ENCODE peak calls at places on chromosome 7, in eight cellular contexts. T is MM.1S, P is right lobe of liver, D is H7, E is dorsolateral prefrontal cortex, B is IMR-90, X is SK-N-SH, I is suprapubic skin. N is an unnamed sample. For H3K27me3, the result is how much of the 10 kb centered on the place peaks cover.

GRCh38 chr7:157125376-157126223 is 13.1 kb upstream of the UBE3C start:
- DNase-seq in I (no peak), D (peak), T (no peak), X (no peak), B (no peak), P (no peak), E (no peak), N (no peak)

GRCh38 chr7:28956608-28957063 is 1.5 kb downstream of the TRIL start:
- DNase-seq in B (peak), D (peak), I (peak), E (peak), T (no peak), X (peak), P (peak), N (peak)

GRCh38 chr7:106108988-106109387 is 3.1 kb downstream of the SYPL1 start:
- DNase-seq in P (no peak), T (no peak), E (no peak), X (no peak), D (no peak), I (no peak), B (no peak), N (no peak)

GRCh38 chr7:26891400-26892355 is 27.3 kb upstream of the SKAP2 start:
- DNase-seq in B (peak), X (no peak), I (no peak), P (no peak), D (no peak), T (no peak), E (no peak), N (no peak)

GRCh38 chr7:6385110-6385792 is 62.5 kb downstream of the DAGLB start:
- DNase-seq in E (no peak), B (peak), I (no peak), D (no peak), P (no peak), X (no peak), T (no peak), N (no peak)

GRCh38 chr7:71868797-71869196 is 543.3 kb downstream of the CALN1 start:
- DNase-seq in B (no peak), T (no peak), P (no peak), D (no peak), X (no peak), E (no peak), I (no peak), N (no peak)

GRCh38 chr7:100166966-100167911 is 1.2 kb downstream of the GAL3ST4 start:
- DNase-seq in X (peak), P (no peak), E (no peak), T (no peak), B (no peak), I (peak), D (peak), N (no peak)

GRCh38 chr7:115516341-115516740 is 514.2 kb downstream of the TFEC start:
- DNase-seq in B (no peak), I (no peak), P (no peak), D (no peak), X (no peak), T (no peak), E (no peak), N (no peak)

GRCh38 chr7:1501487-1502270 is 2.5 kb downstream of the INTS1 start:
- DNase-seq in P (no peak), E (no peak), T (no peak), B (no peak), X (no peak), I (no peak), D (no peak), N (no peak)

GRCh38 chr7:44111759-44112158 is 7.6 kb downstream of the AEBP1 start:
- DNase-seq in X (peak), B (no peak), E (no peak), I (no peak), D (peak), T (no peak), P (no peak), N (no peak)

GRCh38 chr7:131513245-131514061 is 43.0 kb downstream of the PODXL start:
- DNase-seq in D (peak), P (peak), X (peak), T (peak), B (peak), I (peak), E (peak), N (peak)

GRCh38 chr7:391411-391951 is 101.5 kb downstream of the FOXL3 start:
- DNase-seq in I (peak), X (peak), T (no peak), E (peak), D (peak), P (peak), B (no peak), N (no peak)

GRCh38 chr7:114910787-114911186 is 11.1 kb upstream of the MDFIC start:
- DNase-seq in P (no peak), B (no peak), T (no peak), E (no peak), I (no peak), D (no peak), X (no peak), N (no peak)

GRCh38 chr7:149625339-149625946 is 127.8 kb upstream of the ZNF746 start:
- DNase-seq in P (peak), B (peak), E (peak), I (no peak), X (peak), T (peak), D (peak), N (peak)

GRCh38 chr7:105654994-105655900 is 74.0 kb upstream of the EFCAB10 start:
- DNase-seq in E (no peak), P (no peak), X (peak), T (peak), D (peak), I (no peak), B (peak), N (peak)

GRCh38 chr7:47537716-47538640 is 43.9 kb downstream of the TNS3 start:
- DNase-seq in P (no peak), D (peak), T (no peak), E (peak), B (no peak), I (no peak), X (no peak), N (no peak)

GRCh38 chr7:6106140-6106904 is 75.1 kb downstream of the ANKRD61 start:
- DNase-seq in B (peak), E (no peak), D (no peak), I (peak), X (no peak), P (no peak), T (peak), N (peak)

GRCh38 chr7:114033475-114033874 is 114.7 kb upstream of the PPP1R3A start:
- DNase-seq in E (no peak), B (no peak), I (no peak), X (no peak), D (no peak), P (no peak), T (no peak), N (no peak)

GRCh38 chr7:80481196-80481884 is 30.5 kb downstream of the GNAT3 start:
- DNase-seq in B (no peak), D (no peak), X (no peak), I (no peak), T (no peak), E (no peak), P (no peak), N (no peak)

GRCh38 chr7:50731703-50732582 is 50.8 kb downstream of the GRB10 start:
- DNase-seq in I (no peak), B (no peak), D (no peak), T (no peak), X (no peak), P (no peak), E (no peak), N (no peak)

DNA sequence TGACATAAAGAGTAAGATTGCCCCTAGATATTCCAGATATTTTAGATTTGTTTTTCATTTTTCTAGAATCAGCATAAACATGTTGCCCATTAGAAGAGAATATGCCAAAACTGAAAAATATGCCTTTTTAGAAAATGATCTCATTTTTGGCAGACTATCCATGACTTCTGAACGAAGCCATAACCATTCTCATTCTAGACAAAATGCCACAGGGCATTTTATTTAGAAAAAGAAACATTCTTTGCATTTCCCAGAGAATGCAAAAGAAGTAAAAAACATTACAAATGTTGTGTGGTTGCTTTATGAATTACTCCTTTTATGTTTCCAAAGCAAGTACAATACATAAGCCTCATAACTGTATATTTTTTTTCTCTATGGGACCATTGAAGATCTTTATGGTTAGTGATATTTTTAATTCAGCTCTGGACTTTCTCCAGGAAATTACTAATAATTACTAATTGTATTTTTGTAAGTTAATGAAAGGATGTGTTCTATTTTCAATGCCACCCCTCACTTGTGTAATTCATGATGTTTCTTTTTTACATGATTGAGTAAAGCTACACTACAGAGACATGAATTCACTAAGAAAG is 109.6 kb upstream of the SEM1 start:
- DNase-seq in E (no peak), B (no peak), D (no peak), T (no peak), P (no peak), I (no peak), X (no peak), N (no peak)
- H3K27me3 ChIP-seq in E (under half), B (under half), D (under half), T (under half), P (under half), I (under half), X (under half), N (under half)

DNA sequence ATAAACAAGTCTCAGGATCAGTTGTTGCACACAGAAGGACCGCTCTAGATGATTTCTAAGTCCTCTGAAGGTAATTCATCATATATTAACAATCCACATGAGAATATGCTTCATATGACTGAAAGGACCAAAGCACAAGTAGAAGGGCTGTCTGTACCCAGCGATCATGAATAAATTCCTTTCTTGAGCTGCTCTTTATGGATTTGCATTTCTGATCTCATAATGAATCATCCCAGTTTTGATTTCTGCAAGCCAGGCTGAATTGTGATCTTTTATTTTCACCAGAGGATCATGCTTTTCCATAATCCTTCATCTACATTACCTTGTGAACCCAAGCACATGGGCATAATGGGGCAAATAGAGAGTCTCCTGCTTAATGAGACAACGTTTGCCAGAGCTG is 675.6 kb downstream of the MAGI2 start:
- DNase-seq in E (no peak), X (no peak), B (peak), D (no peak), I (no peak), T (no peak), P (no peak), N (no peak)
- H3K27me3 ChIP-seq in E (under half), X (under half), B (under half), D (under half), I (under half), T (under half), P (under half), N (under half)

GRCh38 chr7:155353256-155353897 is 55.7 kb downstream of the INSIG1 start:
- DNase-seq in D (no peak), X (no peak), T (no peak), E (peak), B (no peak), P (no peak), I (peak), N (no peak)

GRCh38 chr7:155354371-155355048 is 56.8 kb downstream of the INSIG1 start:
- DNase-seq in T (no peak), I (no peak), D (no peak), X (no peak), E (no peak), P (no peak), B (no peak), N (no peak)

GRCh38 chr7:155352753-155353115 is 55.1 kb downstream of the INSIG1 start:
- DNase-seq in X (no peak), T (no peak), D (no peak), E (no peak), B (no peak), I (peak), P (no peak), N (no peak)

GRCh38 chr7:155351120-155351870 is 53.6 kb downstream of the INSIG1 start:
- DNase-seq in E (peak), I (peak), B (no peak), X (no peak), T (no peak), P (no peak), D (no peak), N (no peak)

GRCh38 chr7:155352076-155352752 is 54.5 kb downstream of the INSIG1 start:
- DNase-seq in I (peak), D (no peak), B (no peak), T (no peak), X (no peak), E (peak), P (no peak), N (peak)
- H3K27me3 ChIP-seq in I (half or more), D (under half), B (under half), T (half or more), X (under half), E (under half), P (under half), N (under half)

GRCh38 chr7:95598511-95598910 is 2.2 kb upstream of the PDK4 start:
- DNase-seq in I (no peak), E (no peak), D (no peak), B (no peak), P (no peak), X (no peak), T (no peak), N (no peak)
- H3K27me3 ChIP-seq in I (under half), E (under half), D (under half), B (under half), P (under half), X (under half), T (under half), N (under half)

GRCh38 chr7:150968698-150969482 is 9.2 kb downstream of the KCNH2 start:
- DNase-seq in E (no peak), P (no peak), T (no peak), B (no peak), X (no peak), D (peak), I (no peak), N (no peak)
- H3K27me3 ChIP-seq in E (under half), P (under half), T (under half), B (under half), X (half or more), D (under half), I (half or more), N (under half)